ENCODE peak calls at places on chromosomes 3 and 15, in six cellular contexts. S, D, G, A, V and Y are unnamed samples.

GRCh38 chr3:58386966-58387365 is 46.7 kb downstream of the PDHB start:
- DNase-seq in G (peak), S (peak), V (no peak), D (peak), A (no peak), Y (no peak)

GRCh38 chr15:29470794-29471193 is 201.2 kb upstream of the NSMCE3 start:
- DNase-seq in G (no peak), V (no peak), A (no peak), S (no peak), D (no peak), Y (no peak)

GRCh38 chr3:152302521-152303021 is 33.8 kb downstream of the MBNL1 start:
- DNase-seq in V (no peak), G (peak), D (peak), S (no peak), A (no peak), Y (peak)

GRCh38 chr3:134325106-134325705 is 49.0 kb downstream of the AMOTL2 start:
- DNase-seq in V (no peak), D (no peak), A (no peak), G (no peak), S (no peak), Y (no peak)

GRCh38 chr15:70714575-70714974 is 48.8 kb downstream of the UACA start:
- DNase-seq in D (no peak), V (no peak), A (no peak), G (no peak), S (no peak), Y (no peak)

GRCh38 chr3:195265363-195265976 is 5.5 kb downstream of the XXYLT1 start:
- DNase-seq in V (no peak), A (no peak), G (no peak), D (no peak), S (no peak), Y (no peak)

GRCh38 chr3:170056710-170057454 is 19.1 kb downstream of the GPR160 start:
- DNase-seq in V (no peak), D (no peak), A (peak), S (no peak), G (no peak), Y (no peak)

GRCh38 chr3:47323431-47324277 is 40.9 kb downstream of the KLHL18 start:
- DNase-seq in S (no peak), D (no peak), G (no peak), V (no peak), A (peak), Y (no peak)

GRCh38 chr3:190088890-190089289 is 31.8 kb downstream of the P3H2 start:
- DNase-seq in D (no peak), S (no peak), V (no peak), A (no peak), G (no peak), Y (no peak)

GRCh38 chr3:29655016-29655415 is 374.1 kb downstream of the RBMS3 start:
- DNase-seq in S (no peak), A (no peak), V (peak), D (no peak), G (no peak), Y (no peak)

GRCh38 chr3:129228891-129229585 is 20.4 kb upstream of the COPG1 start:
- DNase-seq in A (peak), V (peak), S (no peak), D (peak), G (peak), Y (peak)

GRCh38 chr3:98954242-98954641 is 52.7 kb upstream of the DCBLD2 start:
- DNase-seq in G (no peak), S (no peak), D (no peak), A (no peak), V (no peak), Y (no peak)

GRCh38 chr3:142853270-142854163 is 35.4 kb downstream of the PCOLCE2 start:
- DNase-seq in A (peak), S (no peak), D (peak), G (no peak), V (no peak), Y (peak)

GRCh38 chr3:52851348-52851747 is 16.5 kb upstream of the MUSTN1 start:
- DNase-seq in A (peak), D (no peak), V (peak), S (no peak), G (peak), Y (peak)

GRCh38 chr3:7309707-7310106 is 448.8 kb downstream of the GRM7 start:
- DNase-seq in S (peak), G (no peak), A (peak), V (no peak), D (peak), Y (no peak)

GRCh38 chr3:67686067-67686466 is 31.7 kb upstream of the SUCLG2 start:
- DNase-seq in S (no peak), D (no peak), A (no peak), V (no peak), G (no peak), Y (no peak)

GRCh38 chr3:185823280-185824044 is 1.4 kb downstream of the IGF2BP2 start:
- DNase-seq in D (peak), S (peak), A (peak), V (peak), G (no peak), Y (no peak)

GRCh38 chr3:17915341-17915740 is 172.9 kb upstream of the TBC1D5 start:
- DNase-seq in G (no peak), A (no peak), S (no peak), D (no peak), V (no peak), Y (no peak)

GRCh38 chr3:37990527-37990926 is at the start of gene VILL:
- DNase-seq in D (no peak), G (no peak), S (no peak), A (no peak), V (peak), Y (no peak)